ENCODE peak calls at places on chromosomes 2 and 18, in six cellular contexts. E is fibroblast of lung, V is MM.1S, N is K562, C is GM23338, S is H9. P is an unnamed sample.

GRCh38 chr2:138275881-138276280 is 225.7 kb upstream of the SPOPL start:
- DNase-seq in E (peak), V (no peak), S (no peak), N (no peak), C (no peak), P (no peak)

GRCh38 chr2:10500601-10501361 is 52.7 kb upstream of the ODC1 start:
- DNase-seq in N (no peak), E (no peak), V (no peak), C (no peak), S (no peak), P (no peak)

GRCh38 chr18:77057043-77057442 is 75.5 kb downstream of the MBP start:
- DNase-seq in V (no peak), N (no peak), S (no peak), C (no peak), E (peak), P (no peak)

GRCh38 chr2:152042636-152043615 is 55.9 kb downstream of the CACNB4 start:
- DNase-seq in E (no peak), C (peak), N (no peak), S (peak), V (no peak), P (peak)

GRCh38 chr2:138267161-138267901 is 234.2 kb upstream of the SPOPL start:
- DNase-seq in V (no peak), N (no peak), C (no peak), S (no peak), E (peak), P (no peak)

GRCh38 chr2:204024503-204024902 is 87.9 kb downstream of the ICOS start:
- DNase-seq in C (peak), V (peak), E (peak), S (no peak), N (peak), P (peak)

GRCh38 chr2:216632321-216632951 is 784 bp upstream of the IGFBP2 start:
- DNase-seq in V (no peak), E (no peak), S (peak), C (peak), N (no peak), P (peak)

GRCh38 chr18:23378470-23378764 is 74.7 kb upstream of the RIOK3 start:
- DNase-seq in C (no peak), S (no peak), V (no peak), E (no peak), N (no peak), P (no peak)

GRCh38 chr18:56443508-56443907 is 194.9 kb downstream of the TXNL1 start:
- DNase-seq in S (no peak), N (no peak), C (no peak), E (no peak), V (no peak), P (no peak)

GRCh38 chr18:37481058-37481457 is 84.5 kb downstream of the CELF4 start:
- DNase-seq in V (no peak), N (no peak), E (no peak), S (no peak), C (peak), P (peak)

GRCh38 chr18:58565021-58565420 is 63.9 kb downstream of the ALPK2 start:
- DNase-seq in S (no peak), E (no peak), N (no peak), C (no peak), V (peak), P (no peak)

GRCh38 chr2:18585526-18585925 is 3.8 kb downstream of the NT5C1B start:
- DNase-seq in V (no peak), C (no peak), N (no peak), S (no peak), E (no peak), P (no peak)

GRCh38 chr2:197184959-197185586 is 125.5 kb downstream of the ANKRD44 start:
- DNase-seq in S (no peak), E (peak), N (no peak), C (no peak), V (no peak), P (peak)

GRCh38 chr18:73043231-73044000 is 175.6 kb upstream of the NETO1 start:
- DNase-seq in C (no peak), S (no peak), N (no peak), E (no peak), V (no peak), P (no peak)

GRCh38 chr2:195532628-195533271 is 124.3 kb upstream of the SLC39A10 start:
- DNase-seq in N (peak), E (peak), C (no peak), S (no peak), V (peak), P (no peak)

GRCh38 chr18:58552057-58552461 is 76.8 kb downstream of the ALPK2 start:
- DNase-seq in E (no peak), N (no peak), C (no peak), V (no peak), S (no peak), P (no peak)

GRCh38 chr2:240412975-240413812 is 22.3 kb upstream of the GPC1 start:
- DNase-seq in V (no peak), S (peak), C (no peak), E (no peak), N (peak), P (no peak)
- H3K27ac ChIP-seq in V (no peak), S (no peak), C (no peak), E (no peak), N (no peak), P (no peak)

GRCh38 chr2:7672027-7672684 is 754.9 kb downstream of the RNF144A start:
- DNase-seq in C (peak), S (peak), E (peak), N (peak), V (peak), P (peak)
- H2AFZ ChIP-seq in C (no peak), S (no peak), E (no peak), N (no peak), V (no peak), P (peak)

GRCh38 chr2:98029718-98030222 is 34.0 kb upstream of the TMEM131 start:
- DNase-seq in E (no peak), C (no peak), V (no peak), S (no peak), N (no peak), P (no peak)

GRCh38 chr2:98028931-98029717 is 33.4 kb upstream of the TMEM131 start:
- DNase-seq in V (no peak), N (no peak), C (no peak), E (no peak), S (no peak), P (no peak)

GRCh38 chr2:98026927-98027522 is 31.3 kb upstream of the TMEM131 start:
- DNase-seq in C (no peak), S (no peak), V (peak), N (no peak), E (no peak), P (no peak)

GRCh38 chr2:98027535-98027934 is 31.8 kb upstream of the TMEM131 start:
- DNase-seq in C (no peak), N (no peak), E (no peak), S (no peak), V (no peak), P (no peak)

GRCh38 chr2:98027955-98028593 is 32.3 kb upstream of the TMEM131 start:
- DNase-seq in S (no peak), V (no peak), C (no peak), N (no peak), E (peak), P (peak)
- H3K27ac ChIP-seq in S (no peak), V (no peak), C (no peak), N (no peak), E (no peak), P (no peak)

GRCh38 chr2:28318023-28318422 is 74.6 kb upstream of the FOSL2 start:
- DNase-seq in N (no peak), S (no peak), E (no peak), V (no peak), C (no peak), P (no peak)
- H2AFZ ChIP-seq in N (no peak), S (no peak), E (no peak), V (no peak), C (no peak), P (no peak)